ENCODE peak calls at places on chromosomes 6 and 20, in seven cellular contexts. One of them, this sample, is unnamed.

GRCh38 chr6:11198663-11199603 is 33.5 kb downstream of the NEDD9 start:
- DNase-seq in endothelial cell of umbilical vein: no peak
- DNase-seq in A673: no peak
- DNase-seq in AG04450: no peak
- DNase-seq in H1: no peak
- DNase-seq in spleen: no peak
- DNase-seq in ovary: no peak
- DNase-seq in this sample: no peak

GRCh38 chr6:131270534-131270933 is 135.3 kb downstream of the AKAP7 start:
- DNase-seq in endothelial cell of umbilical vein: no peak
- DNase-seq in A673: no peak
- DNase-seq in AG04450: no peak
- DNase-seq in H1: no peak
- DNase-seq in spleen: no peak
- DNase-seq in ovary: no peak
- DNase-seq in this sample: no peak

GRCh38 chr6:167660944-167661343 is 165.8 kb upstream of the AFDN start:
- DNase-seq in endothelial cell of umbilical vein: no peak
- DNase-seq in A673: no peak
- DNase-seq in AG04450: no peak
- DNase-seq in H1: no peak
- DNase-seq in spleen: peak; percentile 17
- DNase-seq in ovary: no peak
- DNase-seq in this sample: no peak

GRCh38 chr6:99287523-99287922 is 62.0 kb downstream of the FAXC start:
- DNase-seq in endothelial cell of umbilical vein: no peak
- DNase-seq in A673: no peak
- DNase-seq in AG04450: no peak
- DNase-seq in H1: no peak
- DNase-seq in spleen: no peak
- DNase-seq in ovary: no peak
- DNase-seq in this sample: no peak

GRCh38 chr6:154994881-154995240 is 254 bp upstream of the TIAM2 start:
- DNase-seq in endothelial cell of umbilical vein: no peak
- DNase-seq in A673: no peak
- DNase-seq in AG04450: no peak
- DNase-seq in H1: no peak
- DNase-seq in spleen: no peak
- DNase-seq in ovary: no peak
- DNase-seq in this sample: no peak

GRCh38 chr6:148769304-148769968 is 22.6 kb downstream of the UST start:
- DNase-seq in endothelial cell of umbilical vein: no peak
- DNase-seq in A673: peak; percentile 26
- DNase-seq in AG04450: no peak
- DNase-seq in H1: no peak
- DNase-seq in spleen: no peak
- DNase-seq in ovary: no peak
- DNase-seq in this sample: no peak

GRCh38 chr6:2743280-2744205 is 7.2 kb downstream of the MYLK4 start:
- DNase-seq in endothelial cell of umbilical vein: no peak
- DNase-seq in A673: no peak
- DNase-seq in AG04450: no peak
- DNase-seq in H1: no peak
- DNase-seq in spleen: no peak
- DNase-seq in ovary: no peak
- DNase-seq in this sample: no peak

GRCh38 chr6:125868252-125868651 is 77.5 kb downstream of the NCOA7 start:
- DNase-seq in endothelial cell of umbilical vein: no peak
- DNase-seq in A673: no peak
- DNase-seq in AG04450: no peak
- DNase-seq in H1: no peak
- DNase-seq in spleen: no peak
- DNase-seq in ovary: no peak
- DNase-seq in this sample: no peak

GRCh38 chr6:26531897-26532296 is 6.3 kb upstream of the HMGN4 start:
- DNase-seq in endothelial cell of umbilical vein: no peak
- DNase-seq in A673: no peak
- DNase-seq in AG04450: no peak
- DNase-seq in H1: no peak
- DNase-seq in spleen: no peak
- DNase-seq in ovary: no peak
- DNase-seq in this sample: no peak

GRCh38 chr6:134446228-134446848 is 128.4 kb upstream of the SGK1 start:
- DNase-seq in endothelial cell of umbilical vein: no peak
- DNase-seq in A673: peak; percentile 26
- DNase-seq in AG04450: no peak
- DNase-seq in H1: no peak
- DNase-seq in spleen: no peak
- DNase-seq in ovary: no peak
- DNase-seq in this sample: no peak

GRCh38 chr6:134438825-134439224 is 120.9 kb upstream of the SGK1 start:
- DNase-seq in endothelial cell of umbilical vein: no peak
- DNase-seq in A673: no peak
- DNase-seq in AG04450: no peak
- DNase-seq in H1: no peak
- DNase-seq in spleen: no peak
- DNase-seq in ovary: no peak
- DNase-seq in this sample: no peak

GRCh38 chr6:134437376-134437775 is 119.5 kb upstream of the SGK1 start:
- DNase-seq in endothelial cell of umbilical vein: peak; percentile 23
- DNase-seq in A673: peak; percentile 22
- DNase-seq in AG04450: no peak
- DNase-seq in H1: no peak
- DNase-seq in spleen: no peak
- DNase-seq in ovary: no peak
- DNase-seq in this sample: no peak

GRCh38 chr6:134443009-134443408 is 125.1 kb upstream of the SGK1 start:
- DNase-seq in endothelial cell of umbilical vein: no peak
- DNase-seq in A673: no peak
- DNase-seq in AG04450: no peak
- DNase-seq in H1: no peak
- DNase-seq in spleen: no peak
- DNase-seq in ovary: no peak
- DNase-seq in this sample: no peak

GRCh38 chr6:134442073-134442472 is 124.2 kb upstream of the SGK1 start:
- DNase-seq in endothelial cell of umbilical vein: no peak
- DNase-seq in A673: no peak
- DNase-seq in AG04450: no peak
- DNase-seq in H1: no peak
- DNase-seq in spleen: no peak
- DNase-seq in ovary: no peak
- DNase-seq in this sample: no peak
- H3K27ac ChIP-seq in endothelial cell of umbilical vein: no peak overlapping the region
- H3K27ac ChIP-seq in A673: no peak overlapping the region
- H3K27ac ChIP-seq in AG04450: no peak overlapping the region
- H3K27ac ChIP-seq in H1: no peak overlapping the region
- H3K27ac ChIP-seq in spleen: no peak overlapping the region
- H3K27ac ChIP-seq in ovary: no peak overlapping the region
- H3K27ac ChIP-seq in this sample: no peak overlapping the region

DNA sequence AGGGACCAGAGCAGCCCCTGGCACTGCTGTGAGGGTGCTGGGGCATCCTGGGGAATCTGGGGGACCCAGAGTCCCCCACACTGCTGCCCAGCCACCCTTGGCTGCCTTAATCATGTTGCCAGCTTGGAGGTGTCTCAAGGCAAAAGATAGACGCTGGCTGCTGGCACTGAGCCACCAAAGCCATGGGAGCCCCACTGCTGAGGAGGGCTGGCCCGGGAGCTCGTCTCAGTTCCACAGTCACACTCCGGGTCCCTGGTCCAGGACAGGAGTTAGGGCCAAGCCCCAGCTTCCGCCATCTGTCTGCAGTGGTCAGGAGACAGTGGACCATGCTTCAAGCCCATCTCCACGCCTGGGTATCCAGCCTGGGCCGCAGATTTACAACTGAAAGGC is 41.0 kb upstream of the HMGA1 start:
- DNase-seq in endothelial cell of umbilical vein: no peak
- DNase-seq in A673: peak; percentile 22
- DNase-seq in AG04450: no peak
- DNase-seq in H1: no peak
- DNase-seq in spleen: no peak
- DNase-seq in ovary: peak; percentile 44
- DNase-seq in this sample: no peak
- H3K4me3 ChIP-seq in endothelial cell of umbilical vein: no peak overlapping the region
- H3K4me3 ChIP-seq in A673: peak overlapping the region; percentile 44
- H3K4me3 ChIP-seq in AG04450: no peak overlapping the region
- H3K4me3 ChIP-seq in H1: no peak overlapping the region
- H3K4me3 ChIP-seq in spleen: peak overlapping the region; percentile 81
- H3K4me3 ChIP-seq in ovary: no peak overlapping the region
- H3K4me3 ChIP-seq in this sample: peak overlapping the region; percentile 75

DNA sequence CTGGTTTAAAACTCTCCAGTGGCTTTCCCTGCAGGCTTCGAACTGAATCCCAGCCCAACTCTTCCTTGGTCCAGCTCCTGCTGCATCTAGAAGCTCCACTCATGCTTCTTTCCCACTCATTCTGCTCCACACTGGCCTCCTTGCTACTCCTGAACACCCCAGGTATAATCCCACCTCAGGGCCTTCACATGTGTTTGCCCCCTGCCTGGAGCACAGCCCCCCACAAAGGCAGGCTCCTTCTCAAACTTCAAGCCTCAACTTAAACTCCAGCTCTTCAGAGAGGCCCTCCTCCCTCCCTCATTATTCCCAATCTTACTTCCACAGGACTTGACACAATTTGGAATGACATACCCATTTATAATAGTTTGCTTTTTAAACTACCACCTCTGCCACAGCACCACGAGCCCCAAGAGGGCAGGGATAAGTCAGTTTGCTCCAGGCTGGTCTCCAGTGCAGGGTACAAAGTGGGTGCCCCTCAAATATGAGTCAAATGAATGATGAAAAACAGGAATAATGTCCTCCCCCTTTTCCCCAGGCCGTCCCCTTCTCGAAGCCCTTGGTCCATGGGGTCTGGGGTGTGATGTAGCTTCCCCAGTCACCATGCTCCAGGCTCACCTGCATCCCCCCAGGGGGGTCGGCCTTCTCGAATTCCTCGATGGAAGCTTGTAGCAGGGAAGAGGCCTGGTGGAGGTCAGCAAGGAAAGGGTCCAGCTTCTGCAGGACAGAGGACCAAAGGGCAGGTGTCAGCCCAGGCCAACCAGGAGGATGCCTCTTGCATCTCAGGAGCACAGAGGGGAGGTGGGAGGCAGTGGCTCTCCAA is 37.4 kb downstream of the KIAA1755 start:
- DNase-seq in endothelial cell of umbilical vein: no peak
- DNase-seq in A673: no peak
- DNase-seq in AG04450: no peak
- DNase-seq in H1: no peak
- DNase-seq in spleen: peak; percentile 60
- DNase-seq in ovary: peak; percentile 23
- DNase-seq in this sample: no peak
- TF ChIP-seq CTCF in endothelial cell of umbilical vein: no peak
- TF ChIP-seq CTCF in A673: peak; percentile 15
- TF ChIP-seq CTCF in AG04450: no peak
- TF ChIP-seq CTCF in H1: no peak
- TF ChIP-seq CTCF in spleen: no peak
- TF ChIP-seq CTCF in ovary: no peak
- TF ChIP-seq CTCF in this sample: peak; percentile 4

GRCh38 chr20:23160536-23161243 is 74.6 kb upstream of the CD93 start:
- DNase-seq in endothelial cell of umbilical vein: no peak
- DNase-seq in A673: no peak
- DNase-seq in AG04450: no peak
- DNase-seq in H1: no peak
- DNase-seq in spleen: no peak
- DNase-seq in ovary: no peak
- DNase-seq in this sample: peak; percentile 70
- H3K27ac ChIP-seq in endothelial cell of umbilical vein: peak overlapping the region; percentile 20
- H3K27ac ChIP-seq in A673: no peak overlapping the region
- H3K27ac ChIP-seq in AG04450: peak overlapping the region; percentile 11
- H3K27ac ChIP-seq in H1: no peak overlapping the region
- H3K27ac ChIP-seq in spleen: no peak overlapping the region
- H3K27ac ChIP-seq in ovary: no peak overlapping the region
- H3K27ac ChIP-seq in this sample: peak overlapping the region; percentile 71

DNA sequence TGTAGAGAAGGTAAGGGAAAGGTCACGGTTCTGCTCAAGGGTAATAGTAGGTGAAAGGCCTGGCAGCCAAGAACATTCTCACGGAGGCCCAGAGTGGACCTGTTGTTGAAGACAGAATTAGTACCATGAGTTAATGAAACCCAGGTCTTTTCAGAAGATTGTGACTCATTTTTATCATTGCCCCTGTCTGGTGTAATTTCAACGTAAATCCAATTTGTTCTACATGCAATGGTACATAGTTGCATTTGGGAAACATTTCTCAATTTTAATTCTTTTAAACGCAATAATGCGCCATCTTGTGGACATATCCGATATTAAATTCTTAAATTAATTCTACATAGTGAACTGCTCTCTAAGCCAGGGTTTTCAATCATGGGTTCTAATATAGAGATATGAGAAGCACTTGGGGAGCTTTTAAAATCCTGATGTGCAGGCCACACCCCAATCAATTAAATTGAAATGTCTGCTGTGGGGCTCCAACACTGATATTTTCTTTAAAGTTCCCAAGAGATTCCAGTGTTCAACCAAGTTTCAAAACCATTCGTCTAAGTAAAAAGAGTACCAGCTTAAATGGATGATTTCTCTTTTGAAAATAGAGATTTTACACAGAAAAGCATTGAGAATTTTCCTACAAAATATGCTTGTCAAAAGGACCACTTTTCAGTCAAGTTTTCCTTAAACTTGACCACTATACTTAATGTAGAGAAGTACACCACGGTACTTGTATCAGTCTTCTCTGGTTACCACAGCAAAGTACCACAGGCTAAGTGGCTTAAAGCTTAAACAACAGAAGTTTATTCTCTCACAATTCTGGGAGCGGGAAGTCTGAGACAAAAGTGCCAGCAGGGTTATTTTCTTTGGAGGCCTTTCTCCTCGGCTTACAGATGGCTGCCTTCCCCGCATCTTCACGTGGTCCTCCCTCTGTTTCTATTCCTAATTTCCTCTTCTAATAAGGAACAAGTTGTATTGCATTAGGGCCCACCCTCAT is 257.6 kb downstream of the PLCB1 start:
- DNase-seq in endothelial cell of umbilical vein: peak; percentile 61
- DNase-seq in A673: peak; percentile 75
- DNase-seq in AG04450: peak; percentile 32
- DNase-seq in H1: no peak
- DNase-seq in spleen: no peak
- DNase-seq in ovary: no peak
- DNase-seq in this sample: no peak
- H3K4me3 ChIP-seq in endothelial cell of umbilical vein: no peak overlapping the region
- H3K4me3 ChIP-seq in A673: no peak overlapping the region
- H3K4me3 ChIP-seq in AG04450: no peak overlapping the region
- H3K4me3 ChIP-seq in H1: no peak overlapping the region
- H3K4me3 ChIP-seq in spleen: no peak overlapping the region
- H3K4me3 ChIP-seq in ovary: no peak overlapping the region
- H3K4me3 ChIP-seq in this sample: peak overlapping the region; percentile 2

This sample was measured in coronary artery.